ENCODE peak calls at places on chromosomes 13 and 19, in six cellular contexts. Y, X, D, L, R and Q are unnamed samples.

GRCh38 chr19:2663920-2664571 is 38.4 kb downstream of the GNG7 start:
- DNase-seq in Y (peak), X (no peak), D (no peak), L (peak), R (peak), Q (no peak)

GRCh38 chr13:84553252-84553651 is 671.0 kb upstream of the SLITRK1 start:
- DNase-seq in Y (no peak), X (no peak), D (no peak), L (no peak), R (no peak), Q (no peak)

GRCh38 chr13:113048766-113049165 is 56.8 kb upstream of the F7 start:
- DNase-seq in Y (no peak), X (no peak), D (no peak), L (no peak), R (peak), Q (no peak)

GRCh38 chr19:8251025-8251472 is 41.9 kb downstream of the CERS4 start:
- DNase-seq in Y (no peak), X (peak), D (no peak), L (peak), R (no peak), Q (peak)

GRCh38 chr13:110061270-110061669 is 245.7 kb downstream of the COL4A1 start:
- DNase-seq in Y (no peak), X (no peak), D (no peak), L (no peak), R (no peak), Q (no peak)

GRCh38 chr19:11651062-11651461 is 53.8 kb downstream of the ZNF627 start:
- DNase-seq in Y (no peak), X (no peak), D (no peak), L (no peak), R (no peak), Q (no peak)

GRCh38 chr13:40275636-40276035 is 390.8 kb downstream of the FOXO1 start:
- DNase-seq in Y (no peak), X (no peak), D (no peak), L (no peak), R (no peak), Q (no peak)

GRCh38 chr13:59103004-59103768 is 1060.5 kb downstream of the DIAPH3 start:
- DNase-seq in Y (peak), X (no peak), D (no peak), L (no peak), R (no peak), Q (no peak)

GRCh38 chr13:31670831-31671617 is 68.3 kb upstream of the RXFP2 start:
- DNase-seq in Y (peak), X (no peak), D (no peak), L (no peak), R (no peak), Q (no peak)

GRCh38 chr13:29110003-29110402 is 289.9 kb downstream of the MTUS2 start:
- DNase-seq in Y (no peak), X (no peak), D (no peak), L (no peak), R (no peak), Q (no peak)

GRCh38 chr13:81395368-81395767 is 1054.4 kb upstream of the SPRY2 start:
- DNase-seq in Y (peak), X (peak), D (no peak), L (peak), R (no peak), Q (no peak)

GRCh38 chr19:34254552-34255432 is at the start of gene GARRE1:
- DNase-seq in Y (peak), X (peak), D (no peak), L (peak), R (peak), Q (no peak)

GRCh38 chr19:52237771-52238400 is 31.5 kb upstream of the ZNF766 start:
- DNase-seq in Y (peak), X (peak), D (peak), L (peak), R (peak), Q (peak)

GRCh38 chr13:26280295-26280694 is 26.4 kb downstream of the CDK8 start:
- DNase-seq in Y (no peak), X (no peak), D (no peak), L (no peak), R (no peak), Q (no peak)

GRCh38 chr19:10007811-10008211 is 2.5 kb downstream of the COL5A3 start:
- DNase-seq in Y (peak), X (no peak), D (no peak), L (no peak), R (no peak), Q (no peak)

GRCh38 chr13:74825170-74825948 is 656.6 kb downstream of the TBC1D4 start:
- DNase-seq in Y (no peak), X (no peak), D (no peak), L (no peak), R (no peak), Q (no peak)

GRCh38 chr19:3098515-3099346 is 4.6 kb downstream of the GNA11 start:
- DNase-seq in Y (no peak), X (no peak), D (no peak), L (peak), R (peak), Q (no peak)

GRCh38 chr19:51064534-51065220 is at the start of gene KLK13:
- DNase-seq in Y (no peak), X (no peak), D (no peak), L (no peak), R (no peak), Q (no peak)

GRCh38 chr13:54402495-54402894 is 1373.9 kb downstream of the OLFM4 start:
- DNase-seq in Y (no peak), X (no peak), D (no peak), L (no peak), R (no peak), Q (no peak)

GRCh38 chr13:27186295-27186694 is 14.7 kb upstream of the USP12 start:
- DNase-seq in Y (no peak), X (no peak), D (no peak), L (no peak), R (no peak), Q (no peak)

GRCh38 chr13:34247596-34247995 is 429.6 kb downstream of the RFC3 start:
- DNase-seq in Y (no peak), X (no peak), D (no peak), L (no peak), R (no peak), Q (no peak)

GRCh38 chr13:110012102-110012739 is 225.8 kb upstream of the IRS2 start:
- DNase-seq in Y (no peak), X (no peak), D (no peak), L (no peak), R (no peak), Q (no peak)

GRCh38 chr13:64429691-64430090 is 2800.4 kb downstream of the PCDH9 start:
- DNase-seq in Y (no peak), X (no peak), D (no peak), L (no peak), R (no peak), Q (no peak)

GRCh38 chr13:99995503-99996176 is 14.1 kb downstream of the ZIC2 start:
- DNase-seq in Y (no peak), X (no peak), D (no peak), L (no peak), R (no peak), Q (no peak)

GRCh38 chr19:22427587-22428298 is 5.6 kb upstream of the ZNF98 start:
- DNase-seq in Y (no peak), X (no peak), D (no peak), L (no peak), R (no peak), Q (peak)

GRCh38 chr19:31725051-31725450 is 375.8 kb upstream of the TSHZ3 start:
- DNase-seq in Y (no peak), X (no peak), D (no peak), L (no peak), R (no peak), Q (no peak)

GRCh38 chr13:102190930-102191329 is 210.9 kb downstream of the FGF14 start:
- DNase-seq in Y (no peak), X (no peak), D (no peak), L (no peak), R (no peak), Q (no peak)

GRCh38 chr13:96460571-96460970 is 370.7 kb downstream of the HS6ST3 start:
- DNase-seq in Y (peak), X (no peak), D (no peak), L (no peak), R (no peak), Q (no peak)

GRCh38 chr19:35718345-35719041 is 690 bp downstream of the KMT2B start:
- DNase-seq in Y (peak), X (no peak), D (no peak), L (peak), R (peak), Q (no peak)

GRCh38 chr19:44025217-44025936 is at the start of gene ZNF222:
- DNase-seq in Y (peak), X (peak), D (peak), L (peak), R (peak), Q (peak)

GRCh38 chr13:109481046-109481445 is 305.3 kb downstream of the IRS2 start:
- DNase-seq in Y (no peak), X (no peak), D (no peak), L (no peak), R (no peak), Q (no peak)

GRCh38 chr13:109773276-109773675 is 13.1 kb downstream of the IRS2 start:
- DNase-seq in Y (no peak), X (no peak), D (no peak), L (no peak), R (no peak), Q (no peak)

DNA sequence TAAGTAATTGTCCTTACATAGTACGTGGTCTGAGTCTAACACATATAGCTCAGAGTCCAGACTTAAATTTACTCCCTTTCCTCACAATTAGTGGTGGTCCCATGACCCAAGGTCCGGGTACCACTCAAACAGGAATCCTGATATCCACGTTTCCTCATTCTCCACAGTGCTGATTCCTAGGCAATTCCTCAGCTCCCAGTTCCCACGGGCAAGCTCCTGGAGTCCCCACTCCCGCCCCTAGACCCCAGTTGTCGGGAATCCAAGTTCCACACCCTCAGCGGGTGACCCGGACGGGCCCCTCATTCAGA is 623 bp downstream of the TRIR start:
- DNase-seq in Y (no peak), X (no peak), D (no peak), L (no peak), R (no peak), Q (no peak)
- H3K27ac ChIP-seq in Y (peak), X (peak), D (peak), L (peak), R (peak), Q (peak)

GRCh38 chr19:46408611-46409039 is 4.7 kb downstream of the CCDC8 start:
- DNase-seq in Y (no peak), X (peak), D (no peak), L (peak), R (no peak), Q (no peak)
- TF ChIP-seq POLR2AphosphoS5 in Y (no peak), X (peak), D (no peak), L (no peak), R (peak), Q (peak)

DNA sequence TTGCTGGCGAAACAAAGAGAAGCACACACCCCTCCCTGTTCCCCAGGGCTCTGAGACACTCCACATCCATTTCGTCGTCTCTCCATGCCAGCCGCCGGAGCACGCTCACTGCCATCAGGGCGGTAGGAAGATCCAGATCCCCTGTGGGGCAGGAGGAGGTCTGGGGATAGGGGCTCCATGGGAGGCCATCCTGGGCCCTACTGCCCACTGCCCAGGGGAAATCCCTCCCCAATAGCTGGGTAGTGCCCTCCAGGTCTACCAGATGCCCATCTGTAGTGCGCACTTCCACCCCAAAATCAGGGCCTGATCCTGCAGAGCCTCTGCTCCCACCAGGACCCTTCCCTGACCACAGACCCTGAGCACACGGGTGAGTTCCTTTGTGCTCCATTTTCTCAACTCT is 80.3 kb downstream of the EFNB2 start:
- DNase-seq in Y (no peak), X (no peak), D (no peak), L (no peak), R (no peak), Q (no peak)
- H3K4me3 ChIP-seq in Y (no peak), X (no peak), D (no peak), L (no peak), R (no peak), Q (no peak)

DNA sequence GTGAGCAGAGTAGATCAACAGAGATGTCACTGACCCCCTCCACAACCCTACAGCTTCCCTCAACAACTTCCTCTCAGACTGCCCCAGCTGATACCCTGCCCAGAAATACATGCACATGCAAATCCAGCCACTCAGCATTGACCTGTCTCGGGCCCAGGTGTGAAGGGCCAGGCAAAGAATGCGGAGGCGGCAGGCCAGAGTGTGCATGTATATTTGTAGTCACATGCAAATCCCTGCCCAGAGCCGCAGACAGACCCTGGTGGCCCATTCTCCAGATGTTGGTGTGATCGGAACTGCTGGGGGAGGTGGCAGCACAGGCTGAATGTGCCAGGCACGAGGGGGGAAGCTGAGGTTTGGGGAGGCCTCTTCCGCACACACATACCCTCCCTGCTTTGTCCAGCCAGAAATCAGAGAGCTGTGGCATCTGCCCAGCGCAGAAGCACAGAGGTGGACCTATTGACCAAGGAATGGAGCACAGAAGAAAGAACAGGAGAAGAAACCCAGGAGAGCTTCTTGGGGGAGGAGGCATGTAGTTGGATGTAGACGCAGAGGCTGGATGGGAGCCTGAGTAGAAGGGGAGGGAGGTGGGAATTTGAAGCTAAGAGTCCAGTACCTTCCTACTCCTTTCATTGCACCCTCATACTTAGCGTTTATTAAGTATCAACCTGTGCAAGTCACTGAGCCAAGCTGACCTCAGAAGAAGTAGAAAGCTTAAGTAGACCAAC is 14.4 kb downstream of the MEF2B start:
- DNase-seq in Y (no peak), X (no peak), D (no peak), L (peak), R (no peak), Q (no peak)
- H3K27ac ChIP-seq in Y (no peak), X (no peak), D (no peak), L (no peak), R (no peak), Q (no peak)

DNA sequence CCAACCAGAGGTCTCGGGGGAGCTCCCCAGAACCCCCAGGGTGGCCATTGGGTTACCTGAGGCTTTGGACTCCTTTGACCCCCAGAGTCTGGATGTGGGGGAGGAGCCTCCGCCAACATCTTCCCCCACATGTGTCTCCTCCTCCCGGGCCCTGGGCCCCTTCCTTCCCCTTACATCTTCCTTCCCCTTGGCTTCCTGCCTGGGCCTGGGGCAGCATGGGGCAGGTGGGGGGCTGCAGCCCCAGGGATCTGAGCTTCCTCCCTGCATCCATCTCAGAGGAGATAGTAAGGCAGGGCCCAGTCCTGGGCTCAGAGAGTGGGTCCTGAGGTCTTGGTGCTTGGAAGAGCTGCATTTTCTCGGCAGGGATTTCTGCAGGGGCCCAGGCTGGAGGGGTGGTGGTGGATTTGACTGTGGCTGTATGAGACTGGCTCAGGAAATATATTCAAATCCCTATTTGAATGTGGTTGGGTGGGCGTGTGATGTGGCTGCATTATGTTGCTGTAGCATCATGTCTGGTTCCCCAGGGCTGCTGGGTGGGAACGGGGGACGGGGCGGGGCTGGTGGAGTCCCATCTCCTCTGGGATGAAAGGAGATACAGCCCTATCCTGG is 919 bp downstream of the VAV1 start:
- DNase-seq in Y (no peak), X (no peak), D (no peak), L (peak), R (peak), Q (no peak)
- TF ChIP-seq POLR2AphosphoS5 in Y (no peak), X (no peak), D (no peak), L (no peak), R (peak), Q (no peak)

GRCh38 chr19:14515501-14516047 is 2.6 kb downstream of the DNAJB1 start:
- DNase-seq in Y (no peak), X (no peak), D (no peak), L (no peak), R (no peak), Q (no peak)
- H3K4me3 ChIP-seq in Y (peak), X (peak), D (peak), L (peak), R (no peak), Q (peak)

GRCh38 chr19:58408152-58409009 is at the start of gene ZNF584:
- DNase-seq in Y (peak), X (peak), D (peak), L (peak), R (peak), Q (peak)

GRCh38 chr19:58406818-58407657 is 1.4 kb upstream of the ZNF584 start:
- DNase-seq in Y (no peak), X (no peak), D (no peak), L (no peak), R (no peak), Q (no peak)

GRCh38 chr19:58407658-58408151 is 744 bp upstream of the ZNF584 start:
- DNase-seq in Y (no peak), X (no peak), D (no peak), L (no peak), R (no peak), Q (no peak)

GRCh38 chr19:58409010-58409790 is 751 bp downstream of the ZNF584 start:
- DNase-seq in Y (peak), X (no peak), D (no peak), L (no peak), R (no peak), Q (peak)
- H3K27ac ChIP-seq in Y (peak), X (peak), D (peak), L (peak), R (peak), Q (peak)

DNA sequence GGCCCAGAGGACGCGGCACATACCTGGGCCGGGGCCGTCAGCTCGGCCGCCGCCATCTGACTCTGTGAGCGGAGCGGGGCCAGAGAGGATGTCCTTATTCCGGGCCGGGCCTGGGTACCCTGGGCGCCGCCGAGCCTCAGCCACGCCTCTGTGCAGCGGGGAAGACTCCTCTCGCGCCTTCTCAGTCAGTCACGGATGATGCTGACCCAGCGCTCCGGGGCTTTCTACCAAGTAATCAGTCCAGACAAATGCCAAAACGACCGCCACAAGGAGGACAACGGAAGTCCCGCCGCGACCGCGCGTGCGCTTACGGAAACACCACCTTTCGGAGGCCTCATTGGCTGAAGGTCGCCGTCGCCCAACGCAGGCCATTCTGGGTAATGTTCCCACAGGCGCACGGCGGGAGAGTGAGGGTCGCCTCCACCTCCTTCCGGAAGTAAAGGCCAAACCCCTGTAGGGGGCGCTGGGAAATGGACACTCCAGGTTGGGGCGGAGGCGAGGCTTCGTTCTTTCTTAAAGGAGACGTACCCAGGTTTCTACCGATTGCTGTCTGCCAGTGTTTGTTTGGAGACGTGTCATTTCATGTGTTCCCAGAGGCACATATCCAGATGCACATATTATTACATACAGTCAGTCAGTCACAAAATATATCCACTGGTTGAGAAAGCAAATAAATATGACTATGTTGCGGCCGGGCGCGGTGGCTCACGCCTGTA is at the start of gene ZNF256:
- DNase-seq in Y (peak), X (peak), D (peak), L (peak), R (peak), Q (peak)
- TF ChIP-seq POLR2AphosphoS5 in Y (peak), X (peak), D (peak), L (no peak), R (peak), Q (peak)

GRCh38 chr19:41754596-41754995 is 734 bp upstream of the CEACAM6 start:
- DNase-seq in Y (no peak), X (no peak), D (no peak), L (no peak), R (no peak), Q (no peak)

GRCh38 chr19:41755328-41755913 is at the start of gene CEACAM6:
- DNase-seq in Y (no peak), X (no peak), D (no peak), L (peak), R (no peak), Q (no peak)

GRCh38 chr19:41748012-41748411 is 7.3 kb upstream of the CEACAM6 start:
- DNase-seq in Y (no peak), X (no peak), D (no peak), L (no peak), R (no peak), Q (no peak)

GRCh38 chr19:41753936-41754529 is 1.3 kb upstream of the CEACAM6 start:
- DNase-seq in Y (peak), X (peak), D (no peak), L (peak), R (peak), Q (no peak)

DNA sequence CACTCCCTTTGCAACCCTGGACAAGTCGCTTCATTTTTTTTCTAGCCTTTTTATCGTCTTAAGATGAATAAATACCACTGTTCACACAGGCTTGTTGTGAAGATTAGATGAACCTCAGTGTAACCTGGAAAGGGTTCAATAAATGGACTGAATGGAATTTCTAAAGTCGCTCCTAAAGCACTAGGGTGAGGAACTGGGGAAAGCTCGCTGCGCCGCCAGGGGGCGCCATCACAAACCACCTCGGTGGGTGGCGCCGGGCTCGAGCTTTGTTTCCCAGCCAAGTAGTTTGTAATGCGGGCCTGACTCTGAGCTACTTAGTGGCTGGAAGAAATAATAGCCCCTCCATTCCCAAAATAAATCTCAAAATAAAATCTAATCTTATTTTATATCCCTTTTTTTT is 2.2 kb upstream of the CEACAM6 start:
- DNase-seq in Y (peak), X (peak), D (no peak), L (peak), R (peak), Q (peak)
- H3K4me3 ChIP-seq in Y (no peak), X (no peak), D (no peak), L (no peak), R (no peak), Q (no peak)

GRCh38 chr13:24348797-24349515 is 39.6 kb downstream of the C1QTNF9 start:
- DNase-seq in Y (no peak), X (peak), D (no peak), L (peak), R (no peak), Q (no peak)
- H3K27ac ChIP-seq in Y (no peak), X (no peak), D (no peak), L (peak), R (no peak), Q (no peak)